ENCODE peak calls at places on chromosomes 5 and 9, in five cellular contexts. One of them, this sample, is unnamed.

GRCh38 chr5:76145945-76146344 is 62.8 kb downstream of the SV2C start:
- DNase-seq in activated naive CD8-positive, alpha-beta T cell treated with anti-CD3 and anti-CD28 coated beads, Interleukin-2, amount 10 ng/mL, durations not matched to agents 7 days and 5 days: no peak
- DNase-seq in gastrocnemius medialis: no peak
- DNase-seq in IMR-90: peak
- DNase-seq in KBM-7: peak
- DNase-seq in this sample: peak

GRCh38 chr9:96565684-96566360 is 53.8 kb downstream of the CDC14B start:
- DNase-seq in activated naive CD8-positive, alpha-beta T cell treated with anti-CD3 and anti-CD28 coated beads, Interleukin-2, amount 10 ng/mL, durations not matched to agents 7 days and 5 days: no peak
- DNase-seq in gastrocnemius medialis: no peak
- DNase-seq in IMR-90: peak
- DNase-seq in KBM-7: no peak
- DNase-seq in this sample: no peak

GRCh38 chr9:112380102-112380581 is at the start of gene HSDL2:
- DNase-seq in KBM-7: no peak
- DNase-seq in gastrocnemius medialis: peak
- DNase-seq in IMR-90: peak
- DNase-seq in activated naive CD8-positive, alpha-beta T cell treated with anti-CD3 and anti-CD28 coated beads, Interleukin-2, amount 10 ng/mL, durations not matched to agents 7 days and 5 days: no peak
- DNase-seq in this sample: peak

GRCh38 chr5:72234265-72234700 is 85.8 kb downstream of the MRPS27 start:
- DNase-seq in activated naive CD8-positive, alpha-beta T cell treated with anti-CD3 and anti-CD28 coated beads, Interleukin-2, amount 10 ng/mL, durations not matched to agents 7 days and 5 days: no peak
- DNase-seq in KBM-7: peak
- DNase-seq in IMR-90: peak
- DNase-seq in gastrocnemius medialis: no peak
- DNase-seq in this sample: peak

GRCh38 chr5:38926121-38926520 is 80.3 kb downstream of the OSMR start:
- DNase-seq in gastrocnemius medialis: no peak
- DNase-seq in KBM-7: no peak
- DNase-seq in activated naive CD8-positive, alpha-beta T cell treated with anti-CD3 and anti-CD28 coated beads, Interleukin-2, amount 10 ng/mL, durations not matched to agents 7 days and 5 days: no peak
- DNase-seq in IMR-90: peak
- DNase-seq in this sample: no peak

GRCh38 chr5:7902201-7902600 is 33.3 kb downstream of the MTRR start:
- DNase-seq in IMR-90: no peak
- DNase-seq in gastrocnemius medialis: no peak
- DNase-seq in KBM-7: no peak
- DNase-seq in activated naive CD8-positive, alpha-beta T cell treated with anti-CD3 and anti-CD28 coated beads, Interleukin-2, amount 10 ng/mL, durations not matched to agents 7 days and 5 days: no peak
- DNase-seq in this sample: no peak

GRCh38 chr5:9483779-9484178 is 62.1 kb downstream of the SEMA5A start:
- DNase-seq in IMR-90: peak
- DNase-seq in gastrocnemius medialis: no peak
- DNase-seq in KBM-7: no peak
- DNase-seq in activated naive CD8-positive, alpha-beta T cell treated with anti-CD3 and anti-CD28 coated beads, Interleukin-2, amount 10 ng/mL, durations not matched to agents 7 days and 5 days: no peak
- DNase-seq in this sample: no peak

GRCh38 chr5:30650311-30650710 is 543.2 kb upstream of the CDH6 start:
- DNase-seq in IMR-90: no peak
- DNase-seq in gastrocnemius medialis: no peak
- DNase-seq in KBM-7: no peak
- DNase-seq in activated naive CD8-positive, alpha-beta T cell treated with anti-CD3 and anti-CD28 coated beads, Interleukin-2, amount 10 ng/mL, durations not matched to agents 7 days and 5 days: no peak
- DNase-seq in this sample: no peak

GRCh38 chr9:131395027-131395744 is 1.3 kb downstream of the PRRC2B start:
- DNase-seq in IMR-90: no peak
- DNase-seq in KBM-7: peak
- DNase-seq in gastrocnemius medialis: no peak
- DNase-seq in activated naive CD8-positive, alpha-beta T cell treated with anti-CD3 and anti-CD28 coated beads, Interleukin-2, amount 10 ng/mL, durations not matched to agents 7 days and 5 days: peak
- DNase-seq in this sample: peak

GRCh38 chr5:116507941-116508655 is 66.5 kb downstream of the SEMA6A start:
- DNase-seq in KBM-7: no peak
- DNase-seq in IMR-90: no peak
- DNase-seq in activated naive CD8-positive, alpha-beta T cell treated with anti-CD3 and anti-CD28 coated beads, Interleukin-2, amount 10 ng/mL, durations not matched to agents 7 days and 5 days: no peak
- DNase-seq in gastrocnemius medialis: no peak
- DNase-seq in this sample: no peak

GRCh38 chr9:22040760-22041159 is 31.7 kb upstream of the CDKN2B start:
- DNase-seq in KBM-7: no peak
- DNase-seq in IMR-90: peak
- DNase-seq in gastrocnemius medialis: no peak
- DNase-seq in activated naive CD8-positive, alpha-beta T cell treated with anti-CD3 and anti-CD28 coated beads, Interleukin-2, amount 10 ng/mL, durations not matched to agents 7 days and 5 days: no peak
- DNase-seq in this sample: no peak

GRCh38 chr9:5052858-5053257 is 67.8 kb downstream of the JAK2 start:
- DNase-seq in activated naive CD8-positive, alpha-beta T cell treated with anti-CD3 and anti-CD28 coated beads, Interleukin-2, amount 10 ng/mL, durations not matched to agents 7 days and 5 days: no peak
- DNase-seq in gastrocnemius medialis: no peak
- DNase-seq in KBM-7: no peak
- DNase-seq in IMR-90: peak
- DNase-seq in this sample: peak

GRCh38 chr5:34535433-34535832 is 120.7 kb upstream of the RAI14 start:
- DNase-seq in IMR-90: no peak
- DNase-seq in activated naive CD8-positive, alpha-beta T cell treated with anti-CD3 and anti-CD28 coated beads, Interleukin-2, amount 10 ng/mL, durations not matched to agents 7 days and 5 days: no peak
- DNase-seq in KBM-7: no peak
- DNase-seq in gastrocnemius medialis: no peak
- DNase-seq in this sample: no peak

GRCh38 chr9:134593756-134594375 is 47.7 kb upstream of the COL5A1 start:
- DNase-seq in gastrocnemius medialis: no peak
- DNase-seq in KBM-7: no peak
- DNase-seq in IMR-90: no peak
- DNase-seq in activated naive CD8-positive, alpha-beta T cell treated with anti-CD3 and anti-CD28 coated beads, Interleukin-2, amount 10 ng/mL, durations not matched to agents 7 days and 5 days: no peak
- DNase-seq in this sample: no peak

GRCh38 chr9:37036237-37037136 is 2.4 kb upstream of the PAX5 start:
- DNase-seq in gastrocnemius medialis: peak
- DNase-seq in activated naive CD8-positive, alpha-beta T cell treated with anti-CD3 and anti-CD28 coated beads, Interleukin-2, amount 10 ng/mL, durations not matched to agents 7 days and 5 days: peak
- DNase-seq in KBM-7: peak
- DNase-seq in IMR-90: peak
- DNase-seq in this sample: peak

GRCh38 chr5:68356216-68356615 is 140.7 kb downstream of the PIK3R1 start:
- DNase-seq in activated naive CD8-positive, alpha-beta T cell treated with anti-CD3 and anti-CD28 coated beads, Interleukin-2, amount 10 ng/mL, durations not matched to agents 7 days and 5 days: no peak
- DNase-seq in gastrocnemius medialis: no peak
- DNase-seq in KBM-7: no peak
- DNase-seq in IMR-90: no peak
- DNase-seq in this sample: no peak

GRCh38 chr9:71627537-71627936 is 140.8 kb downstream of the CEMIP2 start:
- DNase-seq in activated naive CD8-positive, alpha-beta T cell treated with anti-CD3 and anti-CD28 coated beads, Interleukin-2, amount 10 ng/mL, durations not matched to agents 7 days and 5 days: no peak
- DNase-seq in IMR-90: no peak
- DNase-seq in KBM-7: no peak
- DNase-seq in gastrocnemius medialis: no peak
- DNase-seq in this sample: no peak

GRCh38 chr5:109468737-109469420 is 59.1 kb upstream of the PJA2 start:
- DNase-seq in activated naive CD8-positive, alpha-beta T cell treated with anti-CD3 and anti-CD28 coated beads, Interleukin-2, amount 10 ng/mL, durations not matched to agents 7 days and 5 days: peak
- DNase-seq in gastrocnemius medialis: peak
- DNase-seq in IMR-90: peak
- DNase-seq in KBM-7: peak
- DNase-seq in this sample: peak

GRCh38 chr9:115146581-115147021 is 28.6 kb upstream of the TNC start:
- DNase-seq in gastrocnemius medialis: peak
- DNase-seq in IMR-90: peak
- DNase-seq in activated naive CD8-positive, alpha-beta T cell treated with anti-CD3 and anti-CD28 coated beads, Interleukin-2, amount 10 ng/mL, durations not matched to agents 7 days and 5 days: no peak
- DNase-seq in KBM-7: no peak
- DNase-seq in this sample: no peak

GRCh38 chr9:124559871-124560270 is 52.7 kb upstream of the NR5A1 start:
- DNase-seq in IMR-90: peak
- DNase-seq in KBM-7: no peak
- DNase-seq in activated naive CD8-positive, alpha-beta T cell treated with anti-CD3 and anti-CD28 coated beads, Interleukin-2, amount 10 ng/mL, durations not matched to agents 7 days and 5 days: no peak
- DNase-seq in gastrocnemius medialis: no peak
- DNase-seq in this sample: no peak

GRCh38 chr9:122053546-122053945 is 39.6 kb downstream of the TTLL11 start:
- DNase-seq in IMR-90: no peak
- DNase-seq in gastrocnemius medialis: no peak
- DNase-seq in activated naive CD8-positive, alpha-beta T cell treated with anti-CD3 and anti-CD28 coated beads, Interleukin-2, amount 10 ng/mL, durations not matched to agents 7 days and 5 days: no peak
- DNase-seq in KBM-7: no peak
- DNase-seq in this sample: no peak

GRCh38 chr9:128421474-128422010 is 885 bp downstream of the CERCAM start:
- DNase-seq in IMR-90: no peak
- DNase-seq in KBM-7: peak
- DNase-seq in activated naive CD8-positive, alpha-beta T cell treated with anti-CD3 and anti-CD28 coated beads, Interleukin-2, amount 10 ng/mL, durations not matched to agents 7 days and 5 days: peak
- DNase-seq in gastrocnemius medialis: no peak
- DNase-seq in this sample: peak

GRCh38 chr5:37063739-37064138 is 185.4 kb downstream of the CPLANE1 start:
- DNase-seq in gastrocnemius medialis: no peak
- DNase-seq in KBM-7: no peak
- DNase-seq in activated naive CD8-positive, alpha-beta T cell treated with anti-CD3 and anti-CD28 coated beads, Interleukin-2, amount 10 ng/mL, durations not matched to agents 7 days and 5 days: no peak
- DNase-seq in IMR-90: no peak
- DNase-seq in this sample: no peak

GRCh38 chr9:111198936-111199335 is 131.1 kb downstream of the OR2K2 start:
- DNase-seq in activated naive CD8-positive, alpha-beta T cell treated with anti-CD3 and anti-CD28 coated beads, Interleukin-2, amount 10 ng/mL, durations not matched to agents 7 days and 5 days: no peak
- DNase-seq in gastrocnemius medialis: no peak
- DNase-seq in IMR-90: peak
- DNase-seq in KBM-7: no peak
- DNase-seq in this sample: no peak

GRCh38 chr5:107501965-107502691 is 168.6 kb downstream of the EFNA5 start:
- DNase-seq in IMR-90: peak
- DNase-seq in KBM-7: no peak
- DNase-seq in activated naive CD8-positive, alpha-beta T cell treated with anti-CD3 and anti-CD28 coated beads, Interleukin-2, amount 10 ng/mL, durations not matched to agents 7 days and 5 days: no peak
- DNase-seq in gastrocnemius medialis: no peak
- DNase-seq in this sample: peak

GRCh38 chr5:120252839-120253238 is 211.3 kb upstream of the PRR16 start:
- DNase-seq in KBM-7: no peak
- DNase-seq in IMR-90: peak
- DNase-seq in gastrocnemius medialis: no peak
- DNase-seq in activated naive CD8-positive, alpha-beta T cell treated with anti-CD3 and anti-CD28 coated beads, Interleukin-2, amount 10 ng/mL, durations not matched to agents 7 days and 5 days: no peak
- DNase-seq in this sample: no peak

This sample was measured in MV-4-11.